ENCODE peak calls at places on chromosome 13, in six cellular contexts. V, L, Y, T, I and B are unnamed samples.
A peak's percentile ranks its signal among the peaks of the same experiment; 100 is the strongest.

GRCh38 chr13:28099396-28100148 is 804 bp downstream of the FLT3 start:
- DNase-seq in V (no peak), L (no peak), Y (no peak), T (no peak), I (no peak), B (no peak)

GRCh38 chr13:99859178-99860177 is 112.1 kb downstream of the ZIC5 start:
- DNase-seq in V (no peak), L (no peak), Y (no peak), T (no peak), I (peak; percentile 2), B (no peak)

GRCh38 chr13:114070098-114070799 is 62.2 kb downstream of the RASA3 start:
- DNase-seq in V (no peak), L (no peak), Y (no peak), T (no peak), I (no peak), B (no peak)

GRCh38 chr13:51585234-51585672 is 991 bp downstream of the WDFY2 start:
- DNase-seq in V (peak; percentile 35), L (peak; percentile 40), Y (no peak), T (no peak), I (no peak), B (no peak)

GRCh38 chr13:23794267-23795161 is 94.7 kb downstream of the MIPEP start:
- DNase-seq in V (no peak), L (peak; percentile 40), Y (no peak), T (peak; percentile 20), I (peak; percentile 52), B (no peak)

GRCh38 chr13:34412817-34413365 is 529.2 kb upstream of the NBEA start:
- DNase-seq in V (no peak), L (peak; percentile 24), Y (no peak), T (no peak), I (no peak), B (no peak)

GRCh38 chr13:20446900-20447299 is 78.8 kb downstream of the CRYL1 start:
- DNase-seq in V (no peak), L (peak; percentile 32), Y (no peak), T (no peak), I (no peak), B (no peak)

GRCh38 chr13:49936943-49937273 is 768 bp upstream of the SPRYD7 start:
- DNase-seq in V (no peak), L (no peak), Y (no peak), T (no peak), I (no peak), B (no peak)

GRCh38 chr13:21074601-21075302 is 13.4 kb upstream of the LATS2 start:
- DNase-seq in V (no peak), L (peak; percentile 44), Y (peak; percentile 42), T (no peak), I (no peak), B (no peak)

GRCh38 chr13:23786607-23787006 is 102.6 kb downstream of the MIPEP start:
- DNase-seq in V (no peak), L (no peak), Y (no peak), T (no peak), I (no peak), B (no peak)

GRCh38 chr13:40786568-40786996 is 2.8 kb upstream of the SLC25A15 start:
- DNase-seq in V (no peak), L (peak; percentile 19), Y (no peak), T (no peak), I (no peak), B (no peak)

GRCh38 chr13:24038846-24039330 is 121.6 kb upstream of the SPATA13 start:
- DNase-seq in V (no peak), L (no peak), Y (no peak), T (peak; percentile 50), I (peak; percentile 56), B (no peak)

GRCh38 chr13:48564046-48564445 is 31.2 kb upstream of the RCBTB2 start:
- DNase-seq in V (no peak), L (no peak), Y (no peak), T (no peak), I (no peak), B (no peak)

GRCh38 chr13:43368003-43368402 is 344.6 kb downstream of the DNAJC15 start:
- DNase-seq in V (no peak), L (no peak), Y (no peak), T (peak; percentile 37), I (no peak), B (no peak)

GRCh38 chr13:48730971-48731658 is 77.4 kb downstream of the CYSLTR2 start:
- DNase-seq in V (no peak), L (peak; percentile 69), Y (no peak), T (no peak), I (no peak), B (no peak)

GRCh38 chr13:40181203-40181845 is 485.1 kb downstream of the FOXO1 start:
- DNase-seq in V (no peak), L (peak; percentile 91), Y (no peak), T (no peak), I (peak; percentile 26), B (peak; percentile 12)

GRCh38 chr13:51976890-51977289 is 34.4 kb downstream of the ATP7B start:
- DNase-seq in V (no peak), L (no peak), Y (no peak), T (no peak), I (no peak), B (no peak)

GRCh38 chr13:112940236-112940635 is 28.8 kb upstream of the MCF2L start:
- DNase-seq in V (no peak), L (no peak), Y (no peak), T (no peak), I (no peak), B (no peak)

GRCh38 chr13:76799696-76800095 is 86.5 kb downstream of the KCTD12 start:
- DNase-seq in V (no peak), L (peak; percentile 58), Y (no peak), T (no peak), I (no peak), B (no peak)

GRCh38 chr13:102830646-102831045 is 15.2 kb upstream of the ERCC5 start:
- DNase-seq in V (no peak), L (peak; percentile 72), Y (no peak), T (no peak), I (no peak), B (no peak)

GRCh38 chr13:40818926-40819325 is 29.5 kb downstream of the SLC25A15 start:
- DNase-seq in V (no peak), L (no peak), Y (no peak), T (no peak), I (no peak), B (no peak)

GRCh38 chr13:77002590-77003190 is 10.8 kb downstream of the CLN5 start:
- DNase-seq in V (no peak), L (peak; percentile 65), Y (no peak), T (no peak), I (peak; percentile 35), B (peak; percentile 18)

GRCh38 chr13:35818577-35819165 is 312.5 kb downstream of the DCLK1 start:
- DNase-seq in V (no peak), L (peak; percentile 63), Y (no peak), T (peak; percentile 24), I (no peak), B (peak; percentile 11)

GRCh38 chr13:91145806-91146205 is 201.7 kb upstream of the MIR17HG start:
- DNase-seq in V (no peak), L (no peak), Y (no peak), T (no peak), I (no peak), B (no peak)

GRCh38 chr13:19791953-19792537 is 9.3 kb upstream of the PSPC1 start:
- DNase-seq in V (no peak), L (no peak), Y (no peak), T (no peak), I (no peak), B (no peak)

GRCh38 chr13:90622547-90622946 is 724.9 kb upstream of the MIR17HG start:
- DNase-seq in V (no peak), L (peak; percentile 20), Y (no peak), T (no peak), I (no peak), B (no peak)

GRCh38 chr13:44368599-44369368 is 4.8 kb upstream of the SERP2 start:
- DNase-seq in V (peak; percentile 35), L (no peak), Y (no peak), T (no peak), I (no peak), B (no peak)

GRCh38 chr13:94196426-94196825 is 283.1 kb downstream of the DCT start:
- DNase-seq in V (no peak), L (peak; percentile 45), Y (no peak), T (no peak), I (no peak), B (no peak)

GRCh38 chr13:80339841-80340642 is 884 bp downstream of the SPRY2 start:
- DNase-seq in V (no peak), L (peak; percentile 46), Y (peak; percentile 46), T (no peak), I (no peak), B (peak; percentile 18)

GRCh38 chr13:28475916-28476725 is 18.8 kb downstream of the FLT1 start:
- DNase-seq in V (no peak), L (peak; percentile 94), Y (no peak), T (peak; percentile 64), I (no peak), B (peak; percentile 4)

GRCh38 chr13:71602327-71602726 is 264.7 kb downstream of the DACH1 start:
- DNase-seq in V (no peak), L (no peak), Y (no peak), T (no peak), I (no peak), B (no peak)

GRCh38 chr13:94608586-94608985 is 6.9 kb downstream of the GPR180 start:
- DNase-seq in V (no peak), L (peak; percentile 13), Y (no peak), T (no peak), I (no peak), B (no peak)

GRCh38 chr13:46472384-46472783 is 80.6 kb upstream of the LRCH1 start:
- DNase-seq in V (no peak), L (no peak), Y (no peak), T (no peak), I (no peak), B (no peak)

GRCh38 chr13:108302279-108302678 is 32.8 kb downstream of the TNFSF13B start:
- DNase-seq in V (no peak), L (no peak), Y (no peak), T (no peak), I (no peak), B (no peak)

GRCh38 chr13:89627991-89628390 is 1719.5 kb upstream of the MIR17HG start:
- DNase-seq in V (no peak), L (no peak), Y (no peak), T (no peak), I (no peak), B (peak; percentile 51)

GRCh38 chr13:97316390-97316789 is 94.3 kb downstream of the MBNL2 start:
- DNase-seq in V (no peak), L (no peak), Y (no peak), T (no peak), I (no peak), B (no peak)

GRCh38 chr13:71149498-71150363 is 717.3 kb downstream of the DACH1 start:
- DNase-seq in V (no peak), L (no peak), Y (no peak), T (no peak), I (no peak), B (no peak)